ENCODE peak calls at places on chromosomes 5 and 9, in four cellular contexts. One of them, this sample, is unnamed.

GRCh38 chr5:150302301-150303069 is at the start of gene ARSI:
- DNase-seq in mesenchymal stem cell: peak
- DNase-seq in IMR-90: no peak
- DNase-seq in H1: peak
- DNase-seq in this sample: peak

GRCh38 chr5:5179597-5179996 is 39.5 kb downstream of the ADAMTS16 start:
- DNase-seq in mesenchymal stem cell: no peak
- DNase-seq in H1: peak
- DNase-seq in IMR-90: no peak
- DNase-seq in this sample: peak

GRCh38 chr9:132806723-132807421 is 71.2 kb downstream of the AK8 start:
- DNase-seq in mesenchymal stem cell: no peak
- DNase-seq in H1: peak
- DNase-seq in IMR-90: no peak
- DNase-seq in this sample: peak

GRCh38 chr5:83184534-83184933 is 107.2 kb downstream of the XRCC4 start:
- DNase-seq in IMR-90: no peak
- DNase-seq in H1: no peak
- DNase-seq in mesenchymal stem cell: peak
- DNase-seq in this sample: no peak

GRCh38 chr5:59709833-59710232 is 183.7 kb downstream of the PDE4D start:
- DNase-seq in IMR-90: peak
- DNase-seq in mesenchymal stem cell: peak
- DNase-seq in H1: no peak
- DNase-seq in this sample: peak

GRCh38 chr9:129496187-129497063 is 124.5 kb downstream of the C9orf50 start:
- DNase-seq in mesenchymal stem cell: peak
- DNase-seq in IMR-90: peak
- DNase-seq in H1: peak
- DNase-seq in this sample: peak

GRCh38 chr5:157463081-157463480 is 3.1 kb downstream of the NIPAL4 start:
- DNase-seq in mesenchymal stem cell: peak
- DNase-seq in H1: no peak
- DNase-seq in IMR-90: no peak
- DNase-seq in this sample: no peak

GRCh38 chr9:133585481-133586367 is 23.5 kb downstream of the FAM163B start:
- DNase-seq in mesenchymal stem cell: peak
- DNase-seq in H1: peak
- DNase-seq in IMR-90: no peak
- DNase-seq in this sample: no peak

GRCh38 chr9:70488793-70489105 is 74.3 kb upstream of the KLF9 start:
- DNase-seq in mesenchymal stem cell: no peak
- DNase-seq in H1: no peak
- DNase-seq in IMR-90: no peak
- DNase-seq in this sample: no peak

GRCh38 chr5:19314840-19315239 is 673.2 kb downstream of the CDH18 start:
- DNase-seq in IMR-90: no peak
- DNase-seq in H1: no peak
- DNase-seq in mesenchymal stem cell: peak
- DNase-seq in this sample: peak

GRCh38 chr9:117828466-117828865 is 124.3 kb downstream of the TLR4 start:
- DNase-seq in IMR-90: no peak
- DNase-seq in H1: no peak
- DNase-seq in mesenchymal stem cell: no peak
- DNase-seq in this sample: peak

GRCh38 chr5:180328296-180329137 is 24.6 kb downstream of the GFPT2 start:
- DNase-seq in mesenchymal stem cell: peak
- DNase-seq in IMR-90: peak
- DNase-seq in H1: peak
- DNase-seq in this sample: peak

GRCh38 chr9:90894956-90895687 is 93.5 kb downstream of the SYK start:
- DNase-seq in H1: no peak
- DNase-seq in IMR-90: no peak
- DNase-seq in mesenchymal stem cell: peak
- DNase-seq in this sample: peak
- H2BK15ac ChIP-seq in H1: no peak
- H2BK15ac ChIP-seq in IMR-90: no peak
- H2BK15ac ChIP-seq in mesenchymal stem cell: no peak
- H2BK15ac ChIP-seq in this sample: no peak

DNA sequence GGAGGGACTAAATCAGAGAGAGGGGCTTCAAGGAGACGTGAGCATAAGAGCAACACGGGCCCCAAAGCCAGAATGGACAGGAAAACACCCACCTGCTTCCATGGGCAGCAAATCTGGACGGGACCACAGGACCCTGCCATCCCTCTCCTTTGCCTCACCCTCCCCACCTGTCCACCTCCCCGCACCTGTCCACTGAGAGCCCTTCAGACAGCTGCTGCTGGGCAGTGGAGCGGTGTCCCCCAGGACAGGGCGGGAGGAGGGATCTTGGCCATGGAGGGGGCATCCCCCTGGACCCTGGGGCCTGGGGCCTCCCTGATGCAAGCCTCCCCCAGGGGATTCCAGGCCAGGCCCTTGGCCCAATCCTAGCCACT is 2.6 kb downstream of the CCDC183 start:
- DNase-seq in IMR-90: no peak
- DNase-seq in H1: no peak
- DNase-seq in mesenchymal stem cell: no peak
- DNase-seq in this sample: no peak
- H3K4me2 ChIP-seq in IMR-90: no peak
- H3K4me2 ChIP-seq in H1: no peak
- H3K4me2 ChIP-seq in mesenchymal stem cell: no peak
- H3K4me2 ChIP-seq in this sample: no peak

DNA sequence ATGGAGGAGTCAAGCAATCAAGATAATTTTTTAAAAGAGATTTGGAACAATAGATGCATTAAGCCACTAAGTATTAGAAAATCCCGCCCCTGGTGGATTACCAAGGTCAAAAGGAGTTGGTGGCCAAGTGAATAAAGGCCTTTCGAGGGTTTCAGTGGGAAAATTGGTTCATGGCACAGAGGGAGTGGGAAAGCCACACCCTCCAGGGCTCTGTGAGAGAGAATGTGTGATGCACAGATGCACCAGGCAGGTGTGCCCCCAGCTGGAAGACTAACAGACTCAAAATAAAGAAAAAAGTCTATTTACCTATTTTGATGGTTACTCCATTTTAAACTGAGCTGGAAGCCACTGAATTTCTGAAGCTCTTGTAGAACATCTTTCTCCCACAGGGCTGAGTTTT is 278.0 kb downstream of the DRD1 start:
- DNase-seq in H1: no peak
- DNase-seq in mesenchymal stem cell: no peak
- DNase-seq in IMR-90: no peak
- DNase-seq in this sample: no peak
- H2BK15ac ChIP-seq in H1: no peak
- H2BK15ac ChIP-seq in mesenchymal stem cell: no peak
- H2BK15ac ChIP-seq in IMR-90: no peak
- H2BK15ac ChIP-seq in this sample: no peak

DNA sequence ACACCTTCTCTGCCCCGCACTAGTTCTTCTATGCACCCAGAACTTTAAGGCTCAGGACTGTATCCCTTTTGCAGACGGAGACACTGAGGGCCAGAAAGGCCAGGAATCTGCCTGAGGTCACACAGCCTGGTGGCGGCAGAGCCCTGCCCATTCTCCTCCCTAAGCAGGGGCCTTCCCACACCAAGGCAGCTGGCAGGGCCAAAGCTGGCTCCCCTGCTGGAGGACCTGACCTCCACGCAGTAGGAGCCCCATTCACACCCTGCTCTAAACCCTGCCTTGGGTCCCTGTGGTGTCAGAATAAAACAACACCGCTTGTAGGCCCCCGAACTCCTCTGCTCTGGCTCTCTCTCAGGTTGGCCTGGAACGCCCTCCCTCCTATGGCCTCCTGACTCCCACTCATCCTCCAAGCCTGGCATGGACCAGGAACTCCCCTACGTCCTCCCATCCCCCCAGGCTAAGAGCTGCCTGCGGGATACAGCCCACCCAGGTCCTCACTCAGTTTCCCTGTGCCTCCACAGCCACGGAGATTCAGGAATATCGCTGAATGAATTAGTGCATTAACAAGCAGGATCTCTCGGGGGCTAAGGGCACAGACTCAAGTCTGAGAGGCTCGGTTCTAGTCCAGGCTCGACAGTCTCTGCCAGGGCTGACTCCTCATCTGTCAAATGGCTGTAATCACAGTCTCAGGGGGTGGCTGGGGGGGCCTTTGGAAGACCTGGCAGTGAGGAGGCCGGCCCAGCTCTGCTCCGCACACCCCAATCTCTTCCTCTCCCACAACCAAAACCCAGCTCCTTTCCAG is 2.8 kb downstream of the ST6GALNAC6 start:
- DNase-seq in mesenchymal stem cell: no peak
- DNase-seq in IMR-90: no peak
- DNase-seq in H1: no peak
- DNase-seq in this sample: no peak
- H3K4me2 ChIP-seq in mesenchymal stem cell: peak
- H3K4me2 ChIP-seq in IMR-90: peak
- H3K4me2 ChIP-seq in H1: peak
- H3K4me2 ChIP-seq in this sample: no peak

GRCh38 chr5:8945972-8946371 is 599.9 kb downstream of the SEMA5A start:
- DNase-seq in mesenchymal stem cell: no peak
- DNase-seq in IMR-90: peak
- DNase-seq in H1: no peak
- DNase-seq in this sample: no peak
- H2BK15ac ChIP-seq in mesenchymal stem cell: no peak
- H2BK15ac ChIP-seq in IMR-90: no peak
- H2BK15ac ChIP-seq in H1: no peak
- H2BK15ac ChIP-seq in this sample: no peak

DNA sequence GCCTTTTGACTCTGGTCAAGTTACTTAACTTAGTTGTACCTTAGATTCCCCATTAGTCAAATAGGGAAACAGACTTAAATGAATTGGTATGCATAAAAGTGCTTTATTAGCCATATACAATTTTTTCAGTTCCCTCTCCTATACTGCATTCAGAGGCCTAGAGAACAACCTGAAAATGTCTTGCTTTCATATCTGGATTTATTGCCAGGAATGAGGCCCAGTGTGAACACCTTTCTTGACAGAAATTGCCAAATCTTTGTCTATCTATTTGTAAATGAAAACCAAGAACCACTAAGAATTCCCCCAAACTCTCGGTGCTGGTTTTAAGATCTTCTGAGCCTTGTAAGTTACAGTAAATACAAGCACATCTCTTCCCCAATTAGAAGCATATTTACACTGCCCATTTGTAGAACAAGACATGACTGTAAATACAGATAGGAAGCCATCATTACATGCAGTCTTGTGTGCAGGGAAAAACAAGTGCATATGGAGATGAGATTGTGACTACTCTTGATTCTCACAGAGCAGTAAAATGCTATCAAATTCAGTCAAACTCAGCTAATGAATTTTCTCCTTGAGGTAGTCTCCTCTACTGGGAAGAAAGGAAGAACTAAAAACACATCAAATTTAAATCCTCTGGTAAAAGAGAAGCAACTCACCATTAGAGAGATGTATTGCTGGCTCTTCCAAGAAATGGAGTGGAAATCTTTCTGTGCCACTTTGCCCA is 5.2 kb upstream of the FAM13B start:
- DNase-seq in mesenchymal stem cell: no peak
- DNase-seq in H1: no peak
- DNase-seq in IMR-90: no peak
- DNase-seq in this sample: no peak
- H3K4me2 ChIP-seq in mesenchymal stem cell: no peak
- H3K4me2 ChIP-seq in H1: no peak
- H3K4me2 ChIP-seq in IMR-90: no peak
- H3K4me2 ChIP-seq in this sample: no peak

This sample was measured in mesendoderm.